ENCODE peak calls at places on chromosomes 5 and 9, in seven cellular contexts. U, S, W, L, F, J and O are unnamed samples.

GRCh38 chr5:60487885-60488425 is 212.0 kb downstream of the DEPDC1B start:
- DNase-seq in U (peak; percentile 72), S (no peak), W (peak; percentile 57), L (no peak), F (no peak), J (no peak), O (no peak)

GRCh38 chr9:121453232-121453892 is 46.3 kb downstream of the GGTA1 start:
- DNase-seq in U (no peak), S (no peak), W (no peak), L (no peak), F (no peak), J (no peak), O (peak; percentile 31)

GRCh38 chr9:31840702-31841101 is 543.7 kb upstream of the ACO1 start:
- DNase-seq in U (no peak), S (no peak), W (no peak), L (no peak), F (no peak), J (no peak), O (no peak)

GRCh38 chr5:82821978-82822927 is 254.9 kb downstream of the TMEM167A start:
- DNase-seq in U (no peak), S (no peak), W (no peak), L (no peak), F (no peak), J (no peak), O (no peak)

GRCh38 chr5:112183103-112183634 is 235.9 kb downstream of the EPB41L4A start:
- DNase-seq in U (no peak), S (peak; percentile 54), W (no peak), L (no peak), F (no peak), J (no peak), O (peak; percentile 56)

GRCh38 chr5:65327582-65327981 is 154.1 kb downstream of the ADAMTS6 start:
- DNase-seq in U (peak; percentile 59), S (no peak), W (no peak), L (no peak), F (no peak), J (no peak), O (no peak)

GRCh38 chr9:33289501-33289900 is 815 bp upstream of the NFX1 start:
- DNase-seq in U (no peak), S (no peak), W (peak; percentile 38), L (no peak), F (no peak), J (no peak), O (peak; percentile 13)

GRCh38 chr5:121430538-121430937 is 421.1 kb upstream of the FTMT start:
- DNase-seq in U (no peak), S (no peak), W (no peak), L (no peak), F (no peak), J (no peak), O (peak; percentile 21)

GRCh38 chr5:160470437-160471341 is 49.0 kb downstream of the PTTG1 start:
- DNase-seq in U (no peak), S (no peak), W (no peak), L (no peak), F (no peak), J (no peak), O (no peak)

GRCh38 chr5:110258460-110258859 is 468.0 kb downstream of the TMEM232 start:
- DNase-seq in U (no peak), S (no peak), W (no peak), L (no peak), F (no peak), J (no peak), O (no peak)

GRCh38 chr9:105620996-105621395 is 41.3 kb upstream of the TAL2 start:
- DNase-seq in U (no peak), S (no peak), W (no peak), L (no peak), F (no peak), J (no peak), O (no peak)

GRCh38 chr9:135015565-135015964 is 71.9 kb upstream of the OLFM1 start:
- DNase-seq in U (no peak), S (no peak), W (no peak), L (no peak), F (no peak), J (no peak), O (no peak)

GRCh38 chr5:158560170-158560569 is 539.5 kb downstream of the EBF1 start:
- DNase-seq in U (peak; percentile 9), S (no peak), W (no peak), L (no peak), F (no peak), J (peak; percentile 80), O (no peak)

GRCh38 chr5:158553946-158554336 is 545.8 kb downstream of the EBF1 start:
- DNase-seq in U (no peak), S (no peak), W (no peak), L (no peak), F (no peak), J (no peak), O (no peak)

GRCh38 chr5:158563774-158564390 is 535.8 kb downstream of the EBF1 start:
- DNase-seq in U (no peak), S (no peak), W (no peak), L (no peak), F (no peak), J (no peak), O (no peak)

GRCh38 chr5:158559643-158560042 is 540.1 kb downstream of the EBF1 start:
- DNase-seq in U (no peak), S (no peak), W (no peak), L (no peak), F (no peak), J (peak; percentile 25), O (no peak)

GRCh38 chr5:158559066-158559465 is 540.6 kb downstream of the EBF1 start:
- DNase-seq in U (no peak), S (no peak), W (no peak), L (no peak), F (no peak), J (peak; percentile 20), O (no peak)
- H3K4me2 ChIP-seq in U (no peak overlapping the region), S (no peak overlapping the region), W (no peak overlapping the region), L (no peak overlapping the region), F (no peak overlapping the region), J (peak overlapping the region; percentile 83), O (no peak overlapping the region)

GRCh38 chr9:131650254-131650653 is 89.6 kb downstream of the RAPGEF1 start:
- DNase-seq in U (no peak), S (no peak), W (no peak), L (no peak), F (no peak), J (no peak), O (no peak)
- TF ChIP-seq POLR2AphosphoS5 in U (no peak), S (no peak), W (no peak), L (no peak), F (no peak), J (no peak), O (no peak)

DNA sequence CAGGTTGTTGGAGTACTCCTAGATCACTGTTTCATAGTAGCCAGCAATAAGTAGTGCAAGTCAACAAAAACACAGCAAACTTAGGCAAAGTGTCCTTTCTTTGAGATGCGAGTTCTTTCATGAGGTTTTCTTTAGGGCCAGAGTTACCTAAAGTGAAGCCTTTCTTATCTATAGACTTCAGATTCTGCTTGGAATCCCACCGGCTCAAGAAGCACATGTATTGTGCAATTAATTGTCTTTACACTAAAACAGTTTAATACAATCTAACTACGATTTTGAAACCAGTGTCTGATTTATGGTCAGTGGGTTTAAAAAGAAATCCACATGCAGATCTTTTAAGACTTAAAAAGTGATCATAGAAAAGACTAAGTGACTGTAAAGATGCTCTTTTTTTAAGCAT is 3.6 kb downstream of the PURA start:
- DNase-seq in U (no peak), S (no peak), W (no peak), L (no peak), F (no peak), J (no peak), O (no peak)
- H3K4me2 ChIP-seq in U (no peak overlapping the region), S (no peak overlapping the region), W (peak overlapping the region; percentile 50), L (no peak overlapping the region), F (no peak overlapping the region), J (peak overlapping the region; percentile 13), O (no peak overlapping the region)

DNA sequence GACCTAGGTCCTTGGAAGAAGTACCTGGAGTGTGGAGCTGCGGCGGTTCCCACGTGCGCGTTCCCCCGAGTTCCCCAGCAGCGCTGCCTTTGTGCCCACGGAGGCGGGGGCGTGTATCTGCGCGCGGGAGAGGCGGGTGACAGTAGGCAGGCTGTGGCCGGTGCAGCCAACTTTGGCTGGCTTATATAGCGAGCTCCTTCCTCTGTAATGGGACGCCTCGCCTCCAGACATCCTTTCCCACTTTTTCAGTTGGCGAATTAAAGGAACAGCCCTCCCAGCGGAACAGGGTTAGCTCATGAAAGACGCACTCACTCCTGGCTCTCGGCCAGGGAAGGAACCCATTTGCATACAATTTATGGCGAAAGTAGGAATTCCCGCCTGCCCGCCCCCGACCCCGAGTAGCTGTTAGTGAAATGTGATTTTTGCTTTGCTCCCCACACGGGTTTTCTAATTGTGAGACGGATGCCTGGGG is at the start of gene TNC:
- DNase-seq in U (no peak), S (no peak), W (peak; percentile 64), L (no peak), F (no peak), J (no peak), O (peak; percentile 81)
- TF ChIP-seq POLR2AphosphoS5 in U (no peak), S (no peak), W (peak; percentile 96), L (no peak), F (no peak), J (no peak), O (no peak)

GRCh38 chr5:40206030-40206429 is 473.7 kb upstream of the PTGER4 start:
- DNase-seq in U (no peak), S (no peak), W (no peak), L (no peak), F (no peak), J (no peak), O (no peak)
- H3K4me2 ChIP-seq in U (no peak overlapping the region), S (no peak overlapping the region), W (no peak overlapping the region), L (no peak overlapping the region), F (no peak overlapping the region), J (no peak overlapping the region), O (no peak overlapping the region)

DNA sequence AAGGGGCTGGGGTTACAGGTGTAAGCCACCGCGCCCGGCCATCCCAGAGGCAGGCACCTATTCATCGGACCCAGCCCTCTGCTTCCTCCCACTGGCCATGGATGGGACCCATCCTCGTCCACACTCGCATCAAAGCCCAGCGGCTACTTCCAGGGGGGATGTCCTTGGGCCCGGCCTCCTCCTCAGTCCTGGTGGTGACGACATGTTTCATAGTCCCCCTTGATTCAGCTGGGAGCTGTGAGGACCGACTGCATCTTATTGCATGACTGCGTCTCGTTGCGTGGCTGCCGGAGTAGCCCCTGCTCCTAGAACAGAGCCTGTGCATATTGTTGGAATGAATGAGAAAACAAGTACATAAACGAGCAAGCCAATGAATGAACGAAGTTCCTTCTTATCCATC is 12.8 kb downstream of the NCS1 start:
- DNase-seq in U (no peak), S (no peak), W (no peak), L (no peak), F (no peak), J (no peak), O (peak; percentile 49)
- TF ChIP-seq POLR2AphosphoS5 in U (no peak), S (no peak), W (no peak), L (no peak), F (no peak), J (no peak), O (no peak)